ENCODE peak calls at places on chromosomes 3 and 15, in five cellular contexts. One of them, this sample, is unnamed.

GRCh38 chr3:4956743-4957142 is 22.5 kb upstream of the BHLHE40 start:
- DNase-seq in IMR-90: no peak
- DNase-seq in trophoblast cell: peak; percentile 20
- DNase-seq in transverse colon: no peak
- DNase-seq in BE2C: no peak
- DNase-seq in this sample: no peak

GRCh38 chr3:197836244-197836643 is 45.2 kb downstream of the LRCH3 start:
- DNase-seq in IMR-90: no peak
- DNase-seq in trophoblast cell: no peak
- DNase-seq in transverse colon: no peak
- DNase-seq in BE2C: no peak
- DNase-seq in this sample: no peak

GRCh38 chr15:89096664-89097063 is 8.4 kb downstream of the ABHD2 start:
- DNase-seq in IMR-90: peak; percentile 68
- DNase-seq in trophoblast cell: no peak
- DNase-seq in transverse colon: no peak
- DNase-seq in BE2C: no peak
- DNase-seq in this sample: no peak

GRCh38 chr15:60374628-60375081 is 23.1 kb downstream of the ANXA2 start:
- DNase-seq in IMR-90: peak; percentile 99
- DNase-seq in trophoblast cell: peak; percentile 48
- DNase-seq in transverse colon: no peak
- DNase-seq in BE2C: peak; percentile 63
- DNase-seq in this sample: peak; percentile 89

GRCh38 chr15:69783211-69783610 is 314.5 kb downstream of the TLE3 start:
- DNase-seq in IMR-90: no peak
- DNase-seq in trophoblast cell: no peak
- DNase-seq in transverse colon: no peak
- DNase-seq in BE2C: peak; percentile 45
- DNase-seq in this sample: no peak

GRCh38 chr3:42752961-42753360 is 20.1 kb downstream of the CCDC13 start:
- DNase-seq in IMR-90: no peak
- DNase-seq in trophoblast cell: no peak
- DNase-seq in transverse colon: no peak
- DNase-seq in BE2C: no peak
- DNase-seq in this sample: no peak

GRCh38 chr3:196327405-196327804 is 9.4 kb upstream of the DYNLT2B start:
- DNase-seq in IMR-90: no peak
- DNase-seq in trophoblast cell: no peak
- DNase-seq in transverse colon: no peak
- DNase-seq in BE2C: no peak
- DNase-seq in this sample: no peak

GRCh38 chr15:23422946-23423708 is 23.9 kb downstream of the GOLGA6L2 start:
- DNase-seq in IMR-90: no peak
- DNase-seq in trophoblast cell: peak; percentile 4
- DNase-seq in transverse colon: no peak
- DNase-seq in BE2C: no peak
- DNase-seq in this sample: no peak

GRCh38 chr15:67196672-67197363 is 57.6 kb downstream of the AAGAB start:
- DNase-seq in IMR-90: peak; percentile 93
- DNase-seq in trophoblast cell: peak; percentile 67
- DNase-seq in transverse colon: no peak
- DNase-seq in BE2C: no peak
- DNase-seq in this sample: peak; percentile 55

GRCh38 chr3:147737411-147737810 is 328.2 kb downstream of the ZIC1 start:
- DNase-seq in IMR-90: no peak
- DNase-seq in trophoblast cell: no peak
- DNase-seq in transverse colon: no peak
- DNase-seq in BE2C: no peak
- DNase-seq in this sample: no peak

GRCh38 chr15:49083471-49084284 is 37.4 kb upstream of the SECISBP2L start:
- DNase-seq in IMR-90: peak; percentile 85
- DNase-seq in trophoblast cell: peak; percentile 73
- DNase-seq in transverse colon: no peak
- DNase-seq in BE2C: no peak
- DNase-seq in this sample: no peak

GRCh38 chr3:108509263-108509662 is 1.1 kb downstream of the MYH15 start:
- DNase-seq in IMR-90: no peak
- DNase-seq in trophoblast cell: no peak
- DNase-seq in transverse colon: no peak
- DNase-seq in BE2C: peak; percentile 64
- DNase-seq in this sample: no peak

GRCh38 chr3:11546657-11547302 is 96.9 kb downstream of the VGLL4 start:
- DNase-seq in IMR-90: no peak
- DNase-seq in trophoblast cell: no peak
- DNase-seq in transverse colon: peak; percentile 5
- DNase-seq in BE2C: no peak
- DNase-seq in this sample: no peak

GRCh38 chr15:26615188-26615926 is 157.5 kb downstream of the GABRB3 start:
- DNase-seq in IMR-90: no peak
- DNase-seq in trophoblast cell: no peak
- DNase-seq in transverse colon: no peak
- DNase-seq in BE2C: no peak
- DNase-seq in this sample: no peak

DNA sequence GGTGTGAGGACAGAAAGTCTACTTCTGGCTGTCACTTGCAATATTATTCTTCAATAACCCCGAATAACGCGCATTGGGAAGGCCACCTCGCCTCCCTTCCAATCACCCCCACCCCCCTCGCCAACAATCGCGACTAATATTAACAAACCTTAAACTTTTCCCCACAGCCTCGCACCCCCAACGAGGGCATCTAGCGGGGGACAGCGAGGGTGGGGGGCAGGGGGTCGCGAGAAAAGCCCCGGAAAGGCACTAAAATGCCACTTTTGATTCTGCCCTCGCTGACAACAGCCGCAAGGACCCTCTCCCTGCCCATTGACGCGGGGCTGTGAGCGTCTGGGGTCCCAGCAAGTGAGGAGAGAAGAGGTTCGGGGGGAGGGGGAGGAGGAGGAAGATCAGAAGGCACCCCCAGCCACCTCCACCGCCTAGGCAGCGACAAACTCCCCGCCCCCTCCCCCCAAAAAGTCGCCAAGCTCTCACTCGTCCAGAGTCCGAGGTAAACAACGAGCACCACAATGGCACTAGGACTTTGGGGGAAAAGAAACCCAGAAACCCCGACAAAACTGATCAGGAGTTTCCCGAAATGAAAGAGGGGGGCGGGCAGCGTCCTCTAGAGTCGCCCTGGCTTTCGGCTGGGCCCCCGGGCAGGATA is 802 bp downstream of the SATB1 start:
- DNase-seq in IMR-90: no peak
- DNase-seq in trophoblast cell: no peak
- DNase-seq in transverse colon: peak; percentile 15
- DNase-seq in BE2C: no peak
- DNase-seq in this sample: no peak
- H3K4me1 ChIP-seq in IMR-90: no peaks in the 10 kb centered on the region
- H3K4me1 ChIP-seq in trophoblast cell: peaks cover 1% of the 10 kb centered on the region
- H3K4me1 ChIP-seq in transverse colon: peaks cover 34% of the 10 kb centered on the region
- H3K4me1 ChIP-seq in BE2C: no peaks in the 10 kb centered on the region
- H3K4me1 ChIP-seq in this sample: no peaks in the 10 kb centered on the region

GRCh38 chr15:74261685-74262084 is 25.6 kb downstream of the CCDC33 start:
- DNase-seq in IMR-90: no peak
- DNase-seq in trophoblast cell: no peak
- DNase-seq in transverse colon: no peak
- DNase-seq in BE2C: no peak
- DNase-seq in this sample: no peak

GRCh38 chr15:74264081-74264501 is 28.0 kb downstream of the CCDC33 start:
- DNase-seq in IMR-90: no peak
- DNase-seq in trophoblast cell: no peak
- DNase-seq in transverse colon: no peak
- DNase-seq in BE2C: no peak
- DNase-seq in this sample: no peak

GRCh38 chr15:74263473-74263872 is 27.3 kb downstream of the CCDC33 start:
- DNase-seq in IMR-90: no peak
- DNase-seq in trophoblast cell: no peak
- DNase-seq in transverse colon: no peak
- DNase-seq in BE2C: no peak
- DNase-seq in this sample: peak; percentile 63

GRCh38 chr15:74261041-74261440 is 24.9 kb downstream of the CCDC33 start:
- DNase-seq in IMR-90: no peak
- DNase-seq in trophoblast cell: no peak
- DNase-seq in transverse colon: no peak
- DNase-seq in BE2C: no peak
- DNase-seq in this sample: no peak

DNA sequence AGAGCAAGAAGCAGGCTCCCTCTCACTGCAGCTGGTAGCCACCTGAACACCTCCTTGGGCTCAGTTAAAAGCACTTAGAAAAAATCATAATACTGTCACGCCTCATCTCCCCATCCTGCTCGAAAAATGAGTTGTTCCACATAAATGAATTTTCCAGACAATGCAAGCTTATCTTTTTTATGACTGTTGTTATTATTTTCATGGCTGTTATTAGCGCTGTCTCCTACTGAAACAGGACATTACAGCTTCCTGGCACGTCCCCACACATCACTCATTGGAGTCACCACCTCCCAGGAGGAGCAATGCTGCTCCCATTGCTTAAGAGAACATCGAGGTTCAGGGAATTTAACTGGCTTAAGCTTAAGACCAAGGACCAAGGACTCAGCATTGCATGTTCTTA is 26.5 kb downstream of the CCDC33 start:
- DNase-seq in IMR-90: no peak
- DNase-seq in trophoblast cell: no peak
- DNase-seq in transverse colon: no peak
- DNase-seq in BE2C: no peak
- DNase-seq in this sample: no peak
- H3K27me3 ChIP-seq in IMR-90: peaks cover 70% of the 10 kb centered on the region
- H3K27me3 ChIP-seq in trophoblast cell: no peaks in the 10 kb centered on the region
- H3K27me3 ChIP-seq in transverse colon: peaks cover 26% of the 10 kb centered on the region
- H3K27me3 ChIP-seq in BE2C: no peaks in the 10 kb centered on the region
- H3K27me3 ChIP-seq in this sample: peaks cover 45% of the 10 kb centered on the region

GRCh38 chr15:73992594-73992898 is 451 bp upstream of the STOML1 start:
- DNase-seq in IMR-90: no peak
- DNase-seq in trophoblast cell: no peak
- DNase-seq in transverse colon: no peak
- DNase-seq in BE2C: no peak
- DNase-seq in this sample: no peak
- H3K4me1 ChIP-seq in IMR-90: peaks cover 27% of the 10 kb centered on the region
- H3K4me1 ChIP-seq in trophoblast cell: peaks cover 15% of the 10 kb centered on the region
- H3K4me1 ChIP-seq in transverse colon: peaks cover 53% of the 10 kb centered on the region
- H3K4me1 ChIP-seq in BE2C: peaks cover 4% of the 10 kb centered on the region
- H3K4me1 ChIP-seq in this sample: peaks cover 26% of the 10 kb centered on the region

DNA sequence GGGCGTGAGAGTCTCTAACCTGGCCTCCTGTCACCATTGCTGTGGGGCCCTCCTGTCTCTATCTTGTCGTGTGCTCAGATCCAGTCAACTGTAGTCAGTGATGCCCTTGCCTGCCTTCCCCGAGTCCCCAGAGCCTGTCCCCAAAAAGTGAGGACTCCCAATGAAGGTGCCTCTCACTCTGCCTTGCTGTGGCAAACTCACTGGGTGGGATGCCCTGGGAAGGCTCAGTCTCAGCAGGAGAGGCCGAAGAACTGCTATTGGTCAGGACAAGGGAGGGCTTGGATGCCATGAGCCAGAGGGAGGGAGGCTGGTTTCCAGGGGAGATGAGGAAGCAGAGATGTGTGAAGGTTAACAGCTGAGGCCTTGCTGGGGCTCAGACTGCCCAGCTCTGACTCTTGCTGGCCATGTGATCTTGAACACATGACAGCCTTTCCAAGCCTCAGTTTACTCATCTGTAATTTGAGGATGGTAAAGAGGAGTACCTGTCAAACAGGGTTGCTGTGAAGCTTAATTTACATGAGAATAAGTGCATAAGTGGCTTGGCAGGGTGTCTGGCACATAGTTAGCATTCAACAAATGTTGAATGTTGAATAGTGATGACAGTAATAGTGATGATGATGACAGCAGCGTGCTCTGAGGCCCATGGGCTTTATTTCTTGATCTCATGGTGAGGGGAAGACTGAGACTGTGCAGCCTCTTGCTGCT is 8.2 kb downstream of the KY start:
- DNase-seq in IMR-90: no peak
- DNase-seq in trophoblast cell: no peak
- DNase-seq in transverse colon: no peak
- DNase-seq in BE2C: no peak
- DNase-seq in this sample: no peak
- H3K27me3 ChIP-seq in IMR-90: peaks cover 16% of the 10 kb centered on the region
- H3K27me3 ChIP-seq in trophoblast cell: no peaks in the 10 kb centered on the region
- H3K27me3 ChIP-seq in transverse colon: no peaks in the 10 kb centered on the region
- H3K27me3 ChIP-seq in BE2C: no peaks in the 10 kb centered on the region
- H3K27me3 ChIP-seq in this sample: no peaks in the 10 kb centered on the region

GRCh38 chr15:40338041-40338657 is 2.6 kb downstream of the CCDC9B start:
- DNase-seq in IMR-90: peak; percentile 60
- DNase-seq in trophoblast cell: peak; percentile 66
- DNase-seq in transverse colon: peak; percentile 81
- DNase-seq in BE2C: peak; percentile 89
- DNase-seq in this sample: no peak

GRCh38 chr15:40334941-40335795 is 5.6 kb downstream of the CCDC9B start:
- DNase-seq in IMR-90: no peak
- DNase-seq in trophoblast cell: peak; percentile 34
- DNase-seq in transverse colon: peak; percentile 23
- DNase-seq in BE2C: peak; percentile 47
- DNase-seq in this sample: no peak

GRCh38 chr15:40334541-40334940 is 6.2 kb downstream of the CCDC9B start:
- DNase-seq in IMR-90: no peak
- DNase-seq in trophoblast cell: no peak
- DNase-seq in transverse colon: no peak
- DNase-seq in BE2C: no peak
- DNase-seq in this sample: no peak

GRCh38 chr15:40337597-40337996 is 3.1 kb downstream of the CCDC9B start:
- DNase-seq in IMR-90: no peak
- DNase-seq in trophoblast cell: no peak
- DNase-seq in transverse colon: no peak
- DNase-seq in BE2C: no peak
- DNase-seq in this sample: no peak

GRCh38 chr15:40336129-40337122 is 4.3 kb downstream of the CCDC9B start:
- DNase-seq in IMR-90: no peak
- DNase-seq in trophoblast cell: no peak
- DNase-seq in transverse colon: no peak
- DNase-seq in BE2C: peak; percentile 81
- DNase-seq in this sample: no peak
- H3K4me1 ChIP-seq in IMR-90: peaks cover 33% of the 10 kb centered on the region
- H3K4me1 ChIP-seq in trophoblast cell: peaks cover 39% of the 10 kb centered on the region
- H3K4me1 ChIP-seq in transverse colon: peaks cover 63% of the 10 kb centered on the region
- H3K4me1 ChIP-seq in BE2C: peaks cover 68% of the 10 kb centered on the region
- H3K4me1 ChIP-seq in this sample: peaks cover 13% of the 10 kb centered on the region

DNA sequence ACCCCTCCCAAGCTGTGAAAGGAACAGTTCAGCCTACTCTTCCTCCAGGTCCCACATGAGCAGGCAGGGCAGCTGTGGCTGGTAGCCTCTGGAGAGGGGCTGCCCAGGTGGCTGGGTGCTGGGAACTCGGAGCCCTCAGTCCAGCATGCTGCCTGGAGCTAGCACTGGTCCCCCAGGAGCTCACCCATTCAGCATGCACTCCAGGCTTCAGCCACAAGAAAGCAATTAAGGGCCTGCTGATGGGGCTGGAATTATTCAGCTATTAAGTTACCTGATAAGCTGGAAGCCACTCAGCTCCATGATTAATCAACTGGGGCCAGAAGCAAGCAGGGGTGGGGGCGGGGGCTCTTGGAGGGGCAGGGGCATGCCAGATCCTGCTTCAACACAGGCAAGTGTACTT is 22.0 kb upstream of the TMEM115 start:
- DNase-seq in IMR-90: no peak
- DNase-seq in trophoblast cell: no peak
- DNase-seq in transverse colon: no peak
- DNase-seq in BE2C: peak; percentile 89
- DNase-seq in this sample: no peak
- H3K27me3 ChIP-seq in IMR-90: peaks cover 34% of the 10 kb centered on the region
- H3K27me3 ChIP-seq in trophoblast cell: no peaks in the 10 kb centered on the region
- H3K27me3 ChIP-seq in transverse colon: no peaks in the 10 kb centered on the region
- H3K27me3 ChIP-seq in BE2C: no peaks in the 10 kb centered on the region
- H3K27me3 ChIP-seq in this sample: peaks cover 12% of the 10 kb centered on the region